ENCODE peak calls at places on chromosomes 4 and X, in six cellular contexts. C, U, F, Y, M and D are unnamed samples.

GRCh38 chr4:47106561-47106960 is 75.2 kb downstream of the GABRB1 start:
- DNase-seq in C (no peak), U (no peak), F (no peak), Y (no peak), M (no peak), D (no peak)

GRCh38 chr4:175350246-175350645 is 432.1 kb downstream of the ADAM29 start:
- DNase-seq in C (no peak), U (no peak), F (no peak), Y (no peak), M (no peak), D (no peak)

GRCh38 chr4:71639380-71639779 is 144.5 kb downstream of the GC start:
- DNase-seq in C (no peak), U (no peak), F (no peak), Y (no peak), M (no peak), D (no peak)

GRCh38 chr4:102449751-102450352 is 51.3 kb upstream of the NFKB1 start:
- DNase-seq in C (peak), U (peak), F (peak), Y (peak), M (no peak), D (peak)

GRCh38 chr4:73573794-73574528 is 46.3 kb downstream of the RASSF6 start:
- DNase-seq in C (peak), U (peak), F (peak), Y (peak), M (no peak), D (peak)

GRCh38 chrX:50448565-50448964 is 22.1 kb downstream of the DGKK start:
- DNase-seq in C (peak), U (no peak), F (no peak), Y (no peak), M (no peak), D (no peak)

GRCh38 chr4:36208884-36209473 is 35.3 kb downstream of the ARAP2 start:
- DNase-seq in C (no peak), U (no peak), F (no peak), Y (no peak), M (no peak), D (peak)

GRCh38 chr4:152398060-152398459 is 137.8 kb downstream of the FBXW7 start:
- DNase-seq in C (peak), U (no peak), F (no peak), Y (no peak), M (no peak), D (no peak)

GRCh38 chr4:105135746-105136145 is 10.9 kb upstream of the TET2 start:
- DNase-seq in C (no peak), U (no peak), F (no peak), Y (no peak), M (no peak), D (no peak)

GRCh38 chrX:41002021-41002420 is 83.2 kb upstream of the USP9X start:
- DNase-seq in C (no peak), U (no peak), F (no peak), Y (no peak), M (no peak), D (no peak)

GRCh38 chr4:128186623-128187022 is 101.0 kb downstream of the PGRMC2 start:
- DNase-seq in C (no peak), U (no peak), F (no peak), Y (no peak), M (no peak), D (no peak)

GRCh38 chr4:163344147-163345050 is 707 bp downstream of the NPY5R start:
- DNase-seq in C (no peak), U (no peak), F (no peak), Y (no peak), M (peak), D (no peak)

GRCh38 chrX:140432328-140433025 is 72.4 kb downstream of the SOX3 start:
- DNase-seq in C (no peak), U (peak), F (peak), Y (no peak), M (no peak), D (no peak)

GRCh38 chr4:17817027-17817426 is 6.2 kb downstream of the NCAPG start:
- DNase-seq in C (peak), U (no peak), F (peak), Y (peak), M (no peak), D (peak)

GRCh38 chr4:997375-998071 is 4.3 kb upstream of the SLC26A1 start:
- DNase-seq in C (no peak), U (no peak), F (peak), Y (no peak), M (peak), D (no peak)

GRCh38 chr4:26503844-26504243 is 13.6 kb upstream of the CCKAR start:
- DNase-seq in C (no peak), U (no peak), F (no peak), Y (no peak), M (no peak), D (no peak)